ENCODE peak calls at places on chromosomes 2 and 18, in five cellular contexts. S is HCT116, U is hepatocyte, R is MM.1S, Q is neural progenitor cell. J is an unnamed sample.

GRCh38 chr2:113084249-113085000 is 16.7 kb downstream of the IL1F10 start:
- DNase-seq in U (no peak), R (peak), Q (no peak), S (peak), J (peak)

GRCh38 chr2:80529466-80530165 is 225.1 kb upstream of the LRRTM1 start:
- DNase-seq in U (no peak), R (peak), Q (no peak), S (no peak), J (no peak)

GRCh38 chr2:120589782-120590608 is 145.7 kb upstream of the GLI2 start:
- DNase-seq in S (no peak), U (peak), R (no peak), Q (no peak), J (peak)

GRCh38 chr2:152468832-152469692 is 134.1 kb downstream of the FMNL2 start:
- DNase-seq in S (no peak), Q (no peak), U (no peak), R (peak), J (no peak)

GRCh38 chr2:96402591-96402990 is 67.0 kb downstream of the NCAPH start:
- DNase-seq in R (no peak), S (no peak), Q (no peak), U (no peak), J (no peak)

GRCh38 chr18:59837586-59837985 is 62.2 kb upstream of the PMAIP1 start:
- DNase-seq in U (peak), R (peak), Q (peak), S (peak), J (peak)

GRCh38 chr2:164792316-164793127 is 49.1 kb downstream of the COBLL1 start:
- DNase-seq in S (no peak), R (no peak), U (no peak), Q (no peak), J (peak)

GRCh38 chr2:160407393-160408204 is 86.0 kb downstream of the RBMS1 start:
- DNase-seq in U (peak), R (peak), S (no peak), Q (peak), J (peak)

GRCh38 chr2:20188851-20189250 is 36.1 kb downstream of the SDC1 start:
- DNase-seq in R (no peak), Q (peak), U (no peak), S (no peak), J (no peak)

GRCh38 chr2:136917281-136917680 is 151.9 kb downstream of the THSD7B start:
- DNase-seq in R (no peak), Q (peak), U (no peak), S (no peak), J (no peak)

DNA sequence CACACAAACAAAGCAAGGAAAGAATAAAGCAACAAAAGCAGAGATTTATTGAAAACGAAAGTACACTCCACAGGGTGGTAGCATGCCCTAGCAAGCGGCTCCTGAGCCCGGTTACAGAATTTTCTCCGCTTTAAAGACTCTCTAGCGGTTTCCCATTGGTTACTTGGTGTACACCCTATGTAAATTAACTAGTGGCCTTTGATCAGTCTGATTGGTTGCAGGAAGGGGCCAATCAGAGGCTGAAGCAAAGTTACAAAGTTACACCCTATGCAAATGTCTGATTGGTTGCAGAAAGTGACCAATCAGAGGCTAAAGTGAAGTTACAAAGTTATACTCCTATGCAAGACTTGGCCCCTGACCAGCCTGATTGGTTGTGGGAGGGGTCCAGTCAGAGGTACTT is 242.9 kb downstream of the LDLRAD4 start:
- DNase-seq in U (no peak), R (no peak), Q (no peak), S (no peak), J (no peak)
- H3K4me3 ChIP-seq in U (no peak), R (no peak), Q (no peak), S (no peak), J (no peak)

GRCh38 chr18:58218111-58218510 is 174.1 kb downstream of the NEDD4L start:
- DNase-seq in Q (no peak), U (no peak), S (no peak), R (no peak), J (peak)
- TF ChIP-seq EZH2phosphoT487 in Q (no peak), U (no peak), S (no peak), R (no peak), J (no peak)

GRCh38 chr18:49560277-49561126 is 1.4 kb upstream of the LIPG start:
- DNase-seq in R (no peak), U (peak), Q (peak), S (no peak), J (peak)
- TF ChIP-seq EZH2 in R (no peak), U (no peak), Q (peak), S (no peak), J (no peak)

GRCh38 chr18:21826641-21827302 is 86.2 kb downstream of the MIB1 start:
- DNase-seq in U (no peak), R (peak), Q (no peak), S (no peak), J (no peak)
- H3K4me3 ChIP-seq in U (no peak), R (peak), Q (no peak), S (no peak), J (no peak)

J was measured in GM23248.